ENCODE peak calls at places on chromosomes 13 and 19, in eight cellular contexts. One of them, this sample, is unnamed.

GRCh38 chr19:18415177-18415867 is 3.9 kb upstream of the SSBP4 start:
- DNase-seq in sigmoid colon: peak; percentile 92
- DNase-seq in suprapubic skin: peak; percentile 90
- DNase-seq in breast epithelium: no peak
- DNase-seq in endothelial cell of umbilical vein: peak; percentile 76
- DNase-seq in esophagus muscularis mucosa: no peak
- DNase-seq in GM23338: no peak
- DNase-seq in SK-N-SH: no peak
- DNase-seq in this sample: no peak

GRCh38 chr13:31891472-31891871 is 140.1 kb upstream of the FRY start:
- DNase-seq in sigmoid colon: no peak
- DNase-seq in suprapubic skin: no peak
- DNase-seq in breast epithelium: no peak
- DNase-seq in endothelial cell of umbilical vein: peak; percentile 33
- DNase-seq in esophagus muscularis mucosa: no peak
- DNase-seq in GM23338: no peak
- DNase-seq in SK-N-SH: no peak
- DNase-seq in this sample: no peak

GRCh38 chr19:10517760-10518443 is 655 bp upstream of the S1PR5 start:
- DNase-seq in sigmoid colon: no peak
- DNase-seq in suprapubic skin: no peak
- DNase-seq in breast epithelium: no peak
- DNase-seq in endothelial cell of umbilical vein: no peak
- DNase-seq in esophagus muscularis mucosa: no peak
- DNase-seq in GM23338: peak; percentile 57
- DNase-seq in SK-N-SH: peak; percentile 69
- DNase-seq in this sample: no peak

GRCh38 chr13:85798999-85799646 is at the start of gene SLITRK6:
- DNase-seq in sigmoid colon: no peak
- DNase-seq in suprapubic skin: no peak
- DNase-seq in breast epithelium: no peak
- DNase-seq in endothelial cell of umbilical vein: no peak
- DNase-seq in esophagus muscularis mucosa: no peak
- DNase-seq in GM23338: peak; percentile 75
- DNase-seq in SK-N-SH: peak; percentile 9
- DNase-seq in this sample: no peak

GRCh38 chr13:40084934-40085333 is 429.5 kb downstream of the COG6 start:
- DNase-seq in sigmoid colon: no peak
- DNase-seq in suprapubic skin: no peak
- DNase-seq in breast epithelium: no peak
- DNase-seq in endothelial cell of umbilical vein: peak; percentile 86
- DNase-seq in esophagus muscularis mucosa: no peak
- DNase-seq in GM23338: no peak
- DNase-seq in SK-N-SH: no peak
- DNase-seq in this sample: no peak

GRCh38 chr19:35986664-35987570 is 8.1 kb upstream of the SDHAF1 start:
- DNase-seq in sigmoid colon: no peak
- DNase-seq in suprapubic skin: no peak
- DNase-seq in breast epithelium: no peak
- DNase-seq in endothelial cell of umbilical vein: no peak
- DNase-seq in esophagus muscularis mucosa: no peak
- DNase-seq in GM23338: peak; percentile 83
- DNase-seq in SK-N-SH: peak; percentile 90
- DNase-seq in this sample: no peak

GRCh38 chr13:105702441-105702840 is 833.0 kb downstream of the EFNB2 start:
- DNase-seq in sigmoid colon: no peak
- DNase-seq in suprapubic skin: no peak
- DNase-seq in breast epithelium: no peak
- DNase-seq in endothelial cell of umbilical vein: no peak
- DNase-seq in esophagus muscularis mucosa: no peak
- DNase-seq in GM23338: no peak
- DNase-seq in SK-N-SH: no peak
- DNase-seq in this sample: no peak

GRCh38 chr19:55473201-55473600 is 3.2 kb upstream of the ZNF628 start:
- DNase-seq in sigmoid colon: no peak
- DNase-seq in suprapubic skin: no peak
- DNase-seq in breast epithelium: no peak
- DNase-seq in endothelial cell of umbilical vein: no peak
- DNase-seq in esophagus muscularis mucosa: no peak
- DNase-seq in GM23338: no peak
- DNase-seq in SK-N-SH: no peak
- DNase-seq in this sample: no peak

GRCh38 chr13:108213946-108214345 is 1.4 kb downstream of the LIG4 start:
- DNase-seq in sigmoid colon: no peak
- DNase-seq in suprapubic skin: no peak
- DNase-seq in breast epithelium: no peak
- DNase-seq in endothelial cell of umbilical vein: no peak
- DNase-seq in esophagus muscularis mucosa: no peak
- DNase-seq in GM23338: no peak
- DNase-seq in SK-N-SH: no peak
- DNase-seq in this sample: no peak

GRCh38 chr19:43471091-43471490 is 5.7 kb upstream of the LYPD3 start:
- DNase-seq in sigmoid colon: no peak
- DNase-seq in suprapubic skin: no peak
- DNase-seq in breast epithelium: no peak
- DNase-seq in endothelial cell of umbilical vein: no peak
- DNase-seq in esophagus muscularis mucosa: no peak
- DNase-seq in GM23338: no peak
- DNase-seq in SK-N-SH: no peak
- DNase-seq in this sample: no peak

GRCh38 chr13:26941345-26942174 is 181.0 kb upstream of the GPR12 start:
- DNase-seq in sigmoid colon: no peak
- DNase-seq in suprapubic skin: no peak
- DNase-seq in breast epithelium: no peak
- DNase-seq in endothelial cell of umbilical vein: no peak
- DNase-seq in esophagus muscularis mucosa: no peak
- DNase-seq in GM23338: no peak
- DNase-seq in SK-N-SH: no peak
- DNase-seq in this sample: no peak

GRCh38 chr19:6740589-6741348 is 1.3 kb downstream of the TRIP10 start:
- DNase-seq in sigmoid colon: peak; percentile 86
- DNase-seq in suprapubic skin: no peak
- DNase-seq in breast epithelium: no peak
- DNase-seq in endothelial cell of umbilical vein: peak; percentile 46
- DNase-seq in esophagus muscularis mucosa: no peak
- DNase-seq in GM23338: peak; percentile 86
- DNase-seq in SK-N-SH: peak; percentile 81
- DNase-seq in this sample: no peak

GRCh38 chr13:48983331-48983730 is 7.6 kb downstream of the FNDC3A start:
- DNase-seq in sigmoid colon: no peak
- DNase-seq in suprapubic skin: no peak
- DNase-seq in breast epithelium: no peak
- DNase-seq in endothelial cell of umbilical vein: no peak
- DNase-seq in esophagus muscularis mucosa: no peak
- DNase-seq in GM23338: no peak
- DNase-seq in SK-N-SH: no peak
- DNase-seq in this sample: no peak

GRCh38 chr13:49533586-49534269 is 38.0 kb downstream of the PHF11 start:
- DNase-seq in sigmoid colon: no peak
- DNase-seq in suprapubic skin: no peak
- DNase-seq in breast epithelium: no peak
- DNase-seq in endothelial cell of umbilical vein: no peak
- DNase-seq in esophagus muscularis mucosa: no peak
- DNase-seq in GM23338: no peak
- DNase-seq in SK-N-SH: no peak
- DNase-seq in this sample: no peak

GRCh38 chr13:62357887-62358645 is 942.4 kb upstream of the PCDH20 start:
- DNase-seq in sigmoid colon: no peak
- DNase-seq in suprapubic skin: no peak
- DNase-seq in breast epithelium: no peak
- DNase-seq in endothelial cell of umbilical vein: peak; percentile 27
- DNase-seq in esophagus muscularis mucosa: no peak
- DNase-seq in GM23338: peak; percentile 89
- DNase-seq in SK-N-SH: no peak
- DNase-seq in this sample: no peak

GRCh38 chr13:114101831-114102520 is 30.4 kb downstream of the RASA3 start:
- DNase-seq in sigmoid colon: peak; percentile 60
- DNase-seq in suprapubic skin: peak; percentile 68
- DNase-seq in breast epithelium: peak; percentile 38
- DNase-seq in endothelial cell of umbilical vein: no peak
- DNase-seq in esophagus muscularis mucosa: no peak
- DNase-seq in GM23338: no peak
- DNase-seq in SK-N-SH: peak; percentile 37
- DNase-seq in this sample: no peak

GRCh38 chr13:40922437-40923040 is 96.6 kb downstream of the ELF1 start:
- DNase-seq in sigmoid colon: no peak
- DNase-seq in suprapubic skin: no peak
- DNase-seq in breast epithelium: no peak
- DNase-seq in endothelial cell of umbilical vein: no peak
- DNase-seq in esophagus muscularis mucosa: no peak
- DNase-seq in GM23338: peak; percentile 40
- DNase-seq in SK-N-SH: no peak
- DNase-seq in this sample: no peak

GRCh38 chr19:49216076-49216475 is 58.5 kb downstream of the TRPM4 start:
- DNase-seq in sigmoid colon: no peak
- DNase-seq in suprapubic skin: no peak
- DNase-seq in breast epithelium: no peak
- DNase-seq in endothelial cell of umbilical vein: no peak
- DNase-seq in esophagus muscularis mucosa: no peak
- DNase-seq in GM23338: peak; percentile 57
- DNase-seq in SK-N-SH: no peak
- DNase-seq in this sample: no peak

GRCh38 chr13:45473627-45474026 is 8.9 kb downstream of the COG3 start:
- DNase-seq in sigmoid colon: no peak
- DNase-seq in suprapubic skin: no peak
- DNase-seq in breast epithelium: no peak
- DNase-seq in endothelial cell of umbilical vein: no peak
- DNase-seq in esophagus muscularis mucosa: no peak
- DNase-seq in GM23338: peak; percentile 71
- DNase-seq in SK-N-SH: peak; percentile 39
- DNase-seq in this sample: no peak

GRCh38 chr13:75762967-75763366 is 126.8 kb downstream of the LMO7 start:
- DNase-seq in sigmoid colon: no peak
- DNase-seq in suprapubic skin: no peak
- DNase-seq in breast epithelium: no peak
- DNase-seq in endothelial cell of umbilical vein: peak; percentile 13
- DNase-seq in esophagus muscularis mucosa: no peak
- DNase-seq in GM23338: no peak
- DNase-seq in SK-N-SH: no peak
- DNase-seq in this sample: no peak

GRCh38 chr13:75763511-75763910 is 127.4 kb downstream of the LMO7 start:
- DNase-seq in sigmoid colon: no peak
- DNase-seq in suprapubic skin: no peak
- DNase-seq in breast epithelium: no peak
- DNase-seq in endothelial cell of umbilical vein: no peak
- DNase-seq in esophagus muscularis mucosa: no peak
- DNase-seq in GM23338: no peak
- DNase-seq in SK-N-SH: no peak
- DNase-seq in this sample: no peak

GRCh38 chr13:75760182-75760981 is 124.3 kb downstream of the LMO7 start:
- DNase-seq in sigmoid colon: no peak
- DNase-seq in suprapubic skin: no peak
- DNase-seq in breast epithelium: no peak
- DNase-seq in endothelial cell of umbilical vein: peak; percentile 54
- DNase-seq in esophagus muscularis mucosa: no peak
- DNase-seq in GM23338: no peak
- DNase-seq in SK-N-SH: no peak
- DNase-seq in this sample: no peak

GRCh38 chr13:75761373-75761772 is 125.2 kb downstream of the LMO7 start:
- DNase-seq in sigmoid colon: no peak
- DNase-seq in suprapubic skin: no peak
- DNase-seq in breast epithelium: no peak
- DNase-seq in endothelial cell of umbilical vein: no peak
- DNase-seq in esophagus muscularis mucosa: no peak
- DNase-seq in GM23338: no peak
- DNase-seq in SK-N-SH: no peak
- DNase-seq in this sample: no peak

DNA sequence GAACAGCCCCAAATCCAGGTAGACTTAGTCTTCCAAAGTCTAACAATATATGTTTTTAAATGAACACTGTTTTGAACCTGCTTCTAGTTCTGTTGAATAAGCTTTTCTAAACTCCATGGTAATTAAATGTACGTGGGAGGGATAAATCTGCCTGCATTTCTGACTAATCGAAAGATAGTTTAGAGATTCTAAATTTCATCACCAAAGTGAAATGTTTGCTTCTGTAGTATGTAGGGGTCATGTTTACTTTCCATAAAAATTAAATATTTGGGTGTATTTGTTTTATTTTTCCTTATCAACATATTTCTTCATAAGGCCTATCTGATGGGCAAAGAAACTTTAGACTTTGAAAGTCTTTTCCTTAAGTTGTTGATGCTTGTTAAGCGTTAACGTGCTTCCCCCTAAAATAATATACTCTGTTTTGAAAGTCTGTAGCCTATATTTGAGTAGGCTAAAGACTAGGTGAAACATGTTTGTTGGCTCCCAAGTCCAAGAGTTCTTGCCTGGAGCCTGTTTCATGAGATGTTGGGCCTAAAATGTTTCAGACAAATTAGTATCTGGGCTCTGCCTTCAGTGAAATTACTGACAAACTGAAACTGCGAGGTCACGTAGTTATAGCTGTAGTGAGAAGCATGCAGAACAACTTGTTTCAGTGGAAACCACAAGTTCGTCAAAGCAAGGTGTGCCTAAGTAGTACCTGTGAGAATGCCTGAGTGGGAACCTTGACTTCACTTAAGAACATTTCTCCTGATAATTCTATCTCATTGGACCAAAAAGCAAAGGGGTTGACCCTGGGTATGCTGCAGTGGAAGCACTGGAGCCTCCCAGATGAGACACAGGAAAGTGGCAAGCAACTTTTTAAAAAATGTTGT is 126.2 kb downstream of the LMO7 start:
- DNase-seq in sigmoid colon: no peak
- DNase-seq in suprapubic skin: no peak
- DNase-seq in breast epithelium: no peak
- DNase-seq in endothelial cell of umbilical vein: peak; percentile 76
- DNase-seq in esophagus muscularis mucosa: no peak
- DNase-seq in GM23338: no peak
- DNase-seq in SK-N-SH: no peak
- DNase-seq in this sample: no peak
- TF ChIP-seq POLR2AphosphoS5 in sigmoid colon: no peak
- TF ChIP-seq POLR2AphosphoS5 in suprapubic skin: no peak
- TF ChIP-seq POLR2AphosphoS5 in breast epithelium: no peak
- TF ChIP-seq POLR2AphosphoS5 in endothelial cell of umbilical vein: no peak
- TF ChIP-seq POLR2AphosphoS5 in esophagus muscularis mucosa: no peak
- TF ChIP-seq POLR2AphosphoS5 in GM23338: no peak
- TF ChIP-seq POLR2AphosphoS5 in SK-N-SH: no peak
- TF ChIP-seq POLR2AphosphoS5 in this sample: no peak

GRCh38 chr19:22882797-22883196 is 50.7 kb downstream of the ZNF723 start:
- DNase-seq in sigmoid colon: no peak
- DNase-seq in suprapubic skin: no peak
- DNase-seq in breast epithelium: no peak
- DNase-seq in endothelial cell of umbilical vein: peak; percentile 3
- DNase-seq in esophagus muscularis mucosa: no peak
- DNase-seq in GM23338: peak; percentile 78
- DNase-seq in SK-N-SH: peak; percentile 4
- DNase-seq in this sample: no peak
- TF ChIP-seq CTCF in sigmoid colon: no peak
- TF ChIP-seq CTCF in suprapubic skin: no peak
- TF ChIP-seq CTCF in breast epithelium: no peak
- TF ChIP-seq CTCF in endothelial cell of umbilical vein: no peak
- TF ChIP-seq CTCF in esophagus muscularis mucosa: peak; percentile 30
- TF ChIP-seq CTCF in GM23338: peak; percentile 60
- TF ChIP-seq CTCF in SK-N-SH: peak; percentile 39
- TF ChIP-seq CTCF in this sample: peak; percentile 10

GRCh38 chr13:71864094-71864980 is 2.7 kb downstream of the DACH1 start:
- DNase-seq in sigmoid colon: peak; percentile 57
- DNase-seq in suprapubic skin: peak; percentile 77
- DNase-seq in breast epithelium: peak; percentile 67
- DNase-seq in endothelial cell of umbilical vein: peak; percentile 75
- DNase-seq in esophagus muscularis mucosa: no peak
- DNase-seq in GM23338: peak; percentile 78
- DNase-seq in SK-N-SH: peak; percentile 68
- DNase-seq in this sample: no peak
- TF ChIP-seq POLR2AphosphoS5 in sigmoid colon: no peak
- TF ChIP-seq POLR2AphosphoS5 in suprapubic skin: no peak
- TF ChIP-seq POLR2AphosphoS5 in breast epithelium: no peak
- TF ChIP-seq POLR2AphosphoS5 in endothelial cell of umbilical vein: no peak
- TF ChIP-seq POLR2AphosphoS5 in esophagus muscularis mucosa: no peak
- TF ChIP-seq POLR2AphosphoS5 in GM23338: no peak
- TF ChIP-seq POLR2AphosphoS5 in SK-N-SH: no peak
- TF ChIP-seq POLR2AphosphoS5 in this sample: peak; percentile 68

GRCh38 chr13:37270206-37271001 is 164.9 kb upstream of the CSNK1A1L start:
- DNase-seq in sigmoid colon: no peak
- DNase-seq in suprapubic skin: no peak
- DNase-seq in breast epithelium: no peak
- DNase-seq in endothelial cell of umbilical vein: no peak
- DNase-seq in esophagus muscularis mucosa: no peak
- DNase-seq in GM23338: peak; percentile 21
- DNase-seq in SK-N-SH: no peak
- DNase-seq in this sample: no peak
- TF ChIP-seq CTCF in sigmoid colon: no peak
- TF ChIP-seq CTCF in suprapubic skin: no peak
- TF ChIP-seq CTCF in breast epithelium: no peak
- TF ChIP-seq CTCF in endothelial cell of umbilical vein: no peak
- TF ChIP-seq CTCF in esophagus muscularis mucosa: no peak
- TF ChIP-seq CTCF in GM23338: peak; percentile 55
- TF ChIP-seq CTCF in SK-N-SH: peak; percentile 25
- TF ChIP-seq CTCF in this sample: no peak